ENCODE peak calls at places on chromosomes 6 and 20, in four cellular contexts. V is lung, P is WTC11, C is HFFc6. M is an unnamed sample.

GRCh38 chr6:75233097-75233615 is 10.4 kb downstream of the COX7A2 start:
- DNase-seq in V (no peak), C (no peak), P (no peak), M (no peak)

GRCh38 chr6:129417416-129418086 is 292.4 kb downstream of the ARHGAP18 start:
- DNase-seq in P (no peak), V (no peak), C (no peak), M (no peak)

GRCh38 chr6:160972111-160972510 is 19.5 kb upstream of the MAP3K4 start:
- DNase-seq in C (peak; percentile 78), V (no peak), P (no peak), M (no peak)

GRCh38 chr6:166907871-166908806 is 48.2 kb downstream of the RNASET2 start:
- DNase-seq in V (no peak), P (no peak), C (no peak), M (peak; percentile 46)

GRCh38 chr6:169157474-169158181 is 96.0 kb downstream of the THBS2 start:
- DNase-seq in V (no peak), P (no peak), C (no peak), M (no peak)

GRCh38 chr6:159688977-159689376 is 4.1 kb downstream of the SOD2 start:
- DNase-seq in P (no peak), V (no peak), C (no peak), M (no peak)

GRCh38 chr6:61894536-61894935 is 391.5 kb downstream of the KHDRBS2 start:
- DNase-seq in C (no peak), V (no peak), P (no peak), M (no peak)

GRCh38 chr20:7775072-7775471 is 165.2 kb downstream of the HAO1 start:
- DNase-seq in C (no peak), P (no peak), V (no peak), M (no peak)

GRCh38 chr6:6962699-6963098 is 145.1 kb upstream of the RREB1 start:
- DNase-seq in P (no peak), V (no peak), C (no peak), M (no peak)

GRCh38 chr20:21522479-21523397 is 8.9 kb upstream of the NKX2-2 start:
- DNase-seq in C (no peak), P (peak; percentile 42), V (no peak), M (peak; percentile 81)

GRCh38 chr6:92354270-92354831 is 1065.0 kb downstream of the EPHA7 start:
- DNase-seq in C (no peak), V (no peak), P (no peak), M (no peak)

GRCh38 chr6:1187293-1188131 is 124.4 kb upstream of the FOXQ1 start:
- DNase-seq in C (no peak), P (no peak), V (no peak), M (no peak)

GRCh38 chr6:126372626-126373025 is 32.7 kb downstream of the CENPW start:
- DNase-seq in V (no peak), C (peak; percentile 44), P (no peak), M (no peak)

GRCh38 chr6:121297699-121298098 is 36.6 kb downstream of the TBC1D32 start:
- DNase-seq in C (no peak), V (no peak), P (no peak), M (no peak)

GRCh38 chr6:72140795-72141194 is 254.4 kb downstream of the RIMS1 start:
- DNase-seq in C (peak; percentile 8), V (no peak), P (no peak), M (no peak)
- TF ChIP-seq CTCF in C (peak; percentile 56), V (no peak), P (no peak), M (peak; percentile 52)

GRCh38 chr6:83920017-83920416 is 60.5 kb downstream of the CYB5R4 start:
- DNase-seq in V (no peak), P (no peak), C (peak; percentile 89), M (no peak)

GRCh38 chr6:83917001-83917400 is 57.5 kb downstream of the CYB5R4 start:
- DNase-seq in C (no peak), P (no peak), V (no peak), M (no peak)

GRCh38 chr6:83921315-83921714 is 61.8 kb downstream of the CYB5R4 start:
- DNase-seq in V (no peak), P (peak; percentile 15), C (no peak), M (no peak)
- TF ChIP-seq CTCF in V (no peak), P (no peak), C (no peak), M (no peak)

DNA sequence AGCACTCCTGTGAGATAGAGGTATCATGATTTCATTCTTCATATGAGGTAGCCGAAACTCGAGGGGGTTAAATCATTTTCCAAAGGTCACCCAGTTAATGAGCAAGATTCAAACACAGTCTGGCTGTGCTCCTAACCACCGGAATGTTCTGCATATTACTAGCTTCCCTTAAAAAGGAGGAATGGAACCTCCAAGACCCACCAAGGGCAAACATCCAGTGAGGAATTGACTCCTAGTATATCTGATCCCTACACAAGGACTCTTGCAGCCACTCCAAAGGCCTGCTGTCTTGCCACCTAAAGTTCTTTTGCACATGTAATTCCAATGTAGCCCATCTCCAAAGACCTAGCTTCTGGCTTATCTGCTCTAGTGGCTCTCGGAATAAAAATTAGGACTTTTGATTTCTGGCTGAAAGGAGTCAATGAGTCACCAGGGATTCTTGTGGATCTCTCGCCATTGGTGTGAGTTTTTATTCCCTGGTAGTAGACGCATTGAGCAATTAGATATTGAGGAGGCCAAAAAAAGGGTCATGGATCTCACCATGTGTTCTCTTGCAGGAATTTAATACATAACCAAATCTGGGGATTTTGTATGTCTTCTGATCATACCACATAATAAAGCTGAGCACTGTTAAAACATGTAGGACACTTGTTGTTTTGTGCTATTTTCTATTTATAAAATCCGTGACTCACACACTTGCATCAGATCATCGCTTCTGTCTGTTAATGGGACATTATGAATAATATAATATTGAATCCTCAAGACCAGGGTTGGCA is 9.1 kb downstream of the BCAS1 start:
- DNase-seq in C (no peak), P (no peak), V (no peak), M (no peak)
- TF ChIP-seq CTCF in C (no peak), P (no peak), V (no peak), M (no peak)

GRCh38 chr6:136792945-136793289 is 640 bp upstream of the MAP3K5 start:
- DNase-seq in V (peak; percentile 95), C (peak; percentile 84), P (peak; percentile 86), M (peak; percentile 95)
- TF ChIP-seq CTCF in V (peak; percentile 80), C (peak; percentile 86), P (peak; percentile 55), M (peak; percentile 90)

DNA sequence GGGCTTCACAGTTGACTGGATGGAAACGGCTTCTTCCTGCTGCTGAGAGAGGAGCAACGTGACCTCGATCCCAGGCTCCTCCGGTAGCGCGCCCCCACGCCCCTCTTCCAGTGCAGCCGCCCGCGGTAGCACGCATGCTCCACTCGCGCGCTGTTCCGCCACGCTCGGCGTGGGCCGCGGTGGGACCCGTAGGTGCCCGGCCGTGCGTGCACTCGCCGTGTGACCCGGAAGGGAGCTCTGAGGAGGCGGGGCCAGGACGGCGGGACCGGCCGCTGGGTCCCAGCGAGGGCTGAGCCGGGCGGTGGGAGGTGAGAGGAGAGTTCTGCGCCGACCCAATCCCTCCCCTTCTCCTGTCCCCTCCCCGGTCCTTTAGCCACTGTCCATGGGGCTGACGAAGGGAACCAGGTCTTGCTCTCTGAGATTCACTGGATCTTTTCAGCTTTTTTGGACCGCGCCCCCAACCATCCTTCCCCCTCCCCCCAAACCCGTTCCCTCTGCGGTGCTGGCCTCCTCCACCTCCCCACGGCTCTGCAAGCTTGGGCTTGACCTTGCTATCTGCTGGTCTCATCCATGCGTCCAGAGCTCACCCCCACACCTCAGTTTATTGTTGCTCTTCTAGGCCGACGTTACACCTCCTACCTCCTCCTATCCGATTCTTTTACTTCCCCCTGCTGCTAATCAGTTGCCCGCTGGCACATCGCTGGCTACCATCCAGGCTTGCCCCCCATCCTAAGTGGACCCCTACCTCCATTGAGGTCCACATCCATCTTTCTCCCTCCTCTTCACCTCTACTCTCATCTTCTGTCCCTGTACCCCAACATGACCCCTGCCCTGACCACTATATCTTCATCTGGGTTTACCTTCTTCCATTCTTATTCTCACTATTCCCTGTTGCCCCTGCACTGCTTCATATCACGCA is at the start of gene CUL9:
- DNase-seq in V (peak; percentile 84), P (peak; percentile 77), C (peak; percentile 45), M (peak; percentile 92)
- TF ChIP-seq CTCF in V (no peak), P (no peak), C (no peak), M (no peak)

DNA sequence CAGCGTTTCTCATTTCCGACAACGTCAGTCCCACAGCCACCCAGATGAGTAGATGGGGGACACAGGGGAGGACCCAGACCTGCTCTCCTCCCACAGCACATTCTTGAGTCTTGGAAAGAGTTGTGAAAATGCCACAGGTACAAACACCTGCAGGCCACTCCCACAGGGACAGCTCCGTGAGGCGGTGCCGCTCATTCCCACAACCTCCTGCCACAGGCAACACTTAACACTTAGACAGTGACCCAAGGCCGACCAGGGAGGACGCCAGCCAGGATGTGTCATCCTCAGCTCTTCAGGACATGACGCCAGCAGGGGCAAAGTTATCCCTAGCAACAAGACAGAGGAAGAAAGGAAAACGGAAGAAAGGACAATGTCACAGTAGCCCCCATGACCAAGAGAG is 22.9 kb upstream of the HLA-B start:
- DNase-seq in V (no peak), C (no peak), P (no peak), M (no peak)
- TF ChIP-seq CTCF in V (no peak), C (no peak), P (no peak), M (no peak)

GRCh38 chr20:58458342-58459057 is 56.7 kb downstream of the APCDD1L start:
- DNase-seq in P (no peak), V (no peak), C (no peak), M (no peak)
- TF ChIP-seq CTCF in P (no peak), V (no peak), C (no peak), M (no peak)

M was measured in osteocyte.